ENCODE peak calls at places on chromosome 17, in four cellular contexts. K is HTR-8/SVneo, V is stomach, L is cerebellar nuclear complex. B is an unnamed sample.

GRCh38 chr17:20156196-20157077 is 147.3 kb downstream of the SPECC1 start:
- DNase-seq in L (no peak), K (peak), V (peak), B (peak)

GRCh38 chr17:78390241-78391050 is 12.0 kb downstream of the PGS1 start:
- DNase-seq in L (no peak), K (peak), V (no peak), B (no peak)

GRCh38 chr17:39231587-39232551 is 6.1 kb upstream of the STAC2 start:
- DNase-seq in V (peak), K (peak), L (no peak), B (peak)

GRCh38 chr17:59547131-59547915 is 18.1 kb upstream of the DHX40 start:
- DNase-seq in V (no peak), L (no peak), K (no peak), B (no peak)

GRCh38 chr17:36936455-36936934 is 780 bp upstream of the LHX1 start:
- DNase-seq in V (no peak), K (no peak), L (peak), B (peak)

GRCh38 chr17:78910885-78911284 is 7.9 kb upstream of the CEP295NL start:
- DNase-seq in L (no peak), K (no peak), V (no peak), B (no peak)

GRCh38 chr17:82051776-82052637 is at the start of the genes GPS1 and RFNG:
- DNase-seq in L (no peak), K (peak), V (peak), B (peak)

GRCh38 chr17:6894206-6894528 is 62.6 kb upstream of the TEKT1 start:
- DNase-seq in V (no peak), L (no peak), K (no peak), B (peak)

GRCh38 chr17:38728290-38728831 is 1.8 kb upstream of the CISD3 start:
- DNase-seq in K (no peak), L (no peak), V (no peak), B (no peak)

GRCh38 chr17:57724038-57724728 is 20.9 kb downstream of the CCDC182 start:
- DNase-seq in V (no peak), K (no peak), L (no peak), B (peak)

GRCh38 chr17:81868674-81869220 is 2.4 kb downstream of the ARHGDIA start:
- DNase-seq in V (no peak), L (no peak), K (peak), B (peak)

GRCh38 chr17:21042434-21043295 is at the start of gene USP22:
- DNase-seq in L (no peak), K (peak), V (peak), B (peak)

GRCh38 chr17:66040402-66040801 is 151.5 kb downstream of the CEP112 start:
- DNase-seq in L (no peak), K (no peak), V (no peak), B (no peak)

GRCh38 chr17:69669441-69670178 is 255.1 kb downstream of the MAP2K6 start:
- DNase-seq in L (no peak), V (no peak), K (no peak), B (no peak)

GRCh38 chr17:7997186-7997585 is 5.2 kb upstream of the GUCY2D start:
- DNase-seq in V (peak), L (no peak), K (no peak), B (peak)

GRCh38 chr17:48834973-48835372 is 4.1 kb downstream of the CALCOCO2 start:
- DNase-seq in L (no peak), K (no peak), V (no peak), B (no peak)

GRCh38 chr17:17976931-17977570 is 4.4 kb downstream of the DRC3 start:
- DNase-seq in K (no peak), V (no peak), L (no peak), B (no peak)

GRCh38 chr17:61116577-61116976 is 283.1 kb upstream of the TBX2 start:
- DNase-seq in K (no peak), V (no peak), L (no peak), B (no peak)

GRCh38 chr17:56184650-56185049 is 31.4 kb downstream of the ANKFN1 start:
- DNase-seq in V (no peak), K (no peak), L (no peak), B (no peak)

GRCh38 chr17:4560837-4561241 is 462 bp upstream of the GGT6 start:
- DNase-seq in K (no peak), L (no peak), V (no peak), B (peak)

GRCh38 chr17:28372203-28372944 is 880 bp downstream of the SARM1 start:
- DNase-seq in V (no peak), L (no peak), K (no peak), B (peak)

GRCh38 chr17:79033741-79034501 is 10.0 kb downstream of the C1QTNF1 start:
- DNase-seq in K (no peak), V (peak), L (no peak), B (no peak)

GRCh38 chr17:21549107-21549687 is 143.1 kb upstream of the KCNJ18 start:
- DNase-seq in K (no peak), L (no peak), V (no peak), B (no peak)

GRCh38 chr17:7856081-7856791 is 1.1 kb downstream of the NAA38 start:
- DNase-seq in K (no peak), L (no peak), V (no peak), B (peak)

GRCh38 chr17:33390479-33391027 is 97.5 kb upstream of the ASIC2 start:
- DNase-seq in K (no peak), V (no peak), L (no peak), B (no peak)

GRCh38 chr17:57341611-57342010 is 85.3 kb downstream of the MSI2 start:
- DNase-seq in V (no peak), L (no peak), K (no peak), B (no peak)

B was measured in H7.